ENCODE peak calls at places on chromosomes 12 and 14, in five cellular contexts. One of them, this sample, is unnamed.

GRCh38 chr14:32354716-32355115 is 25.6 kb downstream of the AKAP6 start:
- DNase-seq in retina: no peak
- DNase-seq in NCI-H69: peak
- DNase-seq in esophagus muscularis mucosa: peak
- DNase-seq in brain microvascular endothelial cell: no peak
- DNase-seq in this sample: no peak

GRCh38 chr14:64061115-64061514 is 208.3 kb downstream of the SYNE2 start:
- DNase-seq in brain microvascular endothelial cell: no peak
- DNase-seq in retina: no peak
- DNase-seq in esophagus muscularis mucosa: no peak
- DNase-seq in NCI-H69: no peak
- DNase-seq in this sample: no peak

GRCh38 chr12:127245009-127245408 is 1022.0 kb upstream of the TMEM132C start:
- DNase-seq in brain microvascular endothelial cell: no peak
- DNase-seq in NCI-H69: no peak
- DNase-seq in esophagus muscularis mucosa: no peak
- DNase-seq in retina: no peak
- DNase-seq in this sample: no peak

GRCh38 chr14:56195727-56196126 is 77.5 kb downstream of the PELI2 start:
- DNase-seq in esophagus muscularis mucosa: no peak
- DNase-seq in retina: no peak
- DNase-seq in NCI-H69: peak
- DNase-seq in brain microvascular endothelial cell: no peak
- DNase-seq in this sample: peak

GRCh38 chr12:124053855-124054254 is 80.8 kb downstream of the ZNF664 start:
- DNase-seq in esophagus muscularis mucosa: no peak
- DNase-seq in retina: peak
- DNase-seq in NCI-H69: peak
- DNase-seq in brain microvascular endothelial cell: peak
- DNase-seq in this sample: no peak

GRCh38 chr14:90450151-90450550 is 53.3 kb downstream of the CALM1 start:
- DNase-seq in NCI-H69: no peak
- DNase-seq in esophagus muscularis mucosa: no peak
- DNase-seq in retina: no peak
- DNase-seq in brain microvascular endothelial cell: no peak
- DNase-seq in this sample: no peak

GRCh38 chr12:25236190-25236589 is 14.5 kb downstream of the KRAS start:
- DNase-seq in retina: no peak
- DNase-seq in NCI-H69: no peak
- DNase-seq in brain microvascular endothelial cell: peak
- DNase-seq in esophagus muscularis mucosa: no peak
- DNase-seq in this sample: no peak

GRCh38 chr14:79299162-79299561 is 912.1 kb downstream of the DIO2 start:
- DNase-seq in esophagus muscularis mucosa: no peak
- DNase-seq in brain microvascular endothelial cell: no peak
- DNase-seq in retina: no peak
- DNase-seq in NCI-H69: no peak
- DNase-seq in this sample: no peak

GRCh38 chr14:94394594-94395305 is 6.3 kb upstream of the SERPINA1 start:
- DNase-seq in brain microvascular endothelial cell: peak
- DNase-seq in esophagus muscularis mucosa: no peak
- DNase-seq in NCI-H69: no peak
- DNase-seq in retina: no peak
- DNase-seq in this sample: no peak

GRCh38 chr14:90886297-90886830 is 70.1 kb upstream of the TTC7B start:
- DNase-seq in brain microvascular endothelial cell: no peak
- DNase-seq in NCI-H69: no peak
- DNase-seq in esophagus muscularis mucosa: no peak
- DNase-seq in retina: no peak
- DNase-seq in this sample: no peak